ENCODE peak calls at places on chromosomes 7 and 10, in four cellular contexts. One of them, this sample, is unnamed.

GRCh38 chr10:119349937-119350513 is 142.7 kb downstream of the GRK5 start:
- DNase-seq in A172: no peak
- DNase-seq in C1 segment of cervical spinal cord: no peak
- DNase-seq in heart left ventricle: peak
- DNase-seq in this sample: no peak

GRCh38 chr7:94348142-94348541 is 46.6 kb upstream of the COL1A2 start:
- DNase-seq in A172: peak
- DNase-seq in C1 segment of cervical spinal cord: no peak
- DNase-seq in heart left ventricle: peak
- DNase-seq in this sample: no peak

GRCh38 chr7:112546723-112547513 is 66.1 kb downstream of the LSMEM1 start:
- DNase-seq in A172: no peak
- DNase-seq in C1 segment of cervical spinal cord: no peak
- DNase-seq in heart left ventricle: no peak
- DNase-seq in this sample: no peak

GRCh38 chr7:81736088-81736487 is 33.8 kb downstream of the HGF start:
- DNase-seq in A172: no peak
- DNase-seq in C1 segment of cervical spinal cord: no peak
- DNase-seq in heart left ventricle: no peak
- DNase-seq in this sample: no peak

GRCh38 chr10:356452-356851 is 221.2 kb downstream of the ZMYND11 start:
- DNase-seq in A172: no peak
- DNase-seq in C1 segment of cervical spinal cord: no peak
- DNase-seq in heart left ventricle: no peak
- DNase-seq in this sample: no peak

GRCh38 chr7:95972554-95972953 is 200.2 kb downstream of the DYNC1I1 start:
- DNase-seq in A172: no peak
- DNase-seq in C1 segment of cervical spinal cord: no peak
- DNase-seq in heart left ventricle: no peak
- DNase-seq in this sample: no peak

GRCh38 chr7:131540491-131541162 is 15.8 kb downstream of the PODXL start:
- DNase-seq in A172: no peak
- DNase-seq in C1 segment of cervical spinal cord: no peak
- DNase-seq in heart left ventricle: no peak
- DNase-seq in this sample: no peak

GRCh38 chr10:59709472-59710125 is at the start of gene SLC16A9:
- DNase-seq in A172: peak
- DNase-seq in C1 segment of cervical spinal cord: peak
- DNase-seq in heart left ventricle: peak
- DNase-seq in this sample: peak

GRCh38 chr10:30435068-30435422 is 1.1 kb downstream of the MAP3K8 start:
- DNase-seq in A172: no peak
- DNase-seq in C1 segment of cervical spinal cord: no peak
- DNase-seq in heart left ventricle: peak
- DNase-seq in this sample: no peak

GRCh38 chr10:97553575-97554100 is 18.9 kb upstream of the ANKRD2 start:
- DNase-seq in A172: peak
- DNase-seq in C1 segment of cervical spinal cord: no peak
- DNase-seq in heart left ventricle: peak
- DNase-seq in this sample: peak

GRCh38 chr7:155738652-155739537 is 73.4 kb downstream of the SHH start:
- DNase-seq in A172: peak
- DNase-seq in C1 segment of cervical spinal cord: peak
- DNase-seq in heart left ventricle: peak
- DNase-seq in this sample: peak

GRCh38 chr10:93061594-93062498 is 1.2 kb downstream of the CYP26C1 start:
- DNase-seq in A172: no peak
- DNase-seq in C1 segment of cervical spinal cord: no peak
- DNase-seq in heart left ventricle: no peak
- DNase-seq in this sample: no peak

GRCh38 chr10:116712499-116712898 is 29.9 kb downstream of the HSPA12A start:
- DNase-seq in A172: no peak
- DNase-seq in C1 segment of cervical spinal cord: no peak
- DNase-seq in heart left ventricle: no peak
- DNase-seq in this sample: no peak

GRCh38 chr10:128052696-128053095 is 73.5 kb downstream of the MKI67 start:
- DNase-seq in A172: no peak
- DNase-seq in C1 segment of cervical spinal cord: no peak
- DNase-seq in heart left ventricle: no peak
- DNase-seq in this sample: no peak

GRCh38 chr10:123847686-123848432 is 43.7 kb downstream of the CPXM2 start:
- DNase-seq in A172: no peak
- DNase-seq in C1 segment of cervical spinal cord: no peak
- DNase-seq in heart left ventricle: no peak
- DNase-seq in this sample: no peak

GRCh38 chr7:66301249-66301648 is 96.1 kb downstream of the TPST1 start:
- DNase-seq in A172: no peak
- DNase-seq in C1 segment of cervical spinal cord: no peak
- DNase-seq in heart left ventricle: no peak
- DNase-seq in this sample: no peak

GRCh38 chr7:155865830-155866545 is 53.7 kb upstream of the SHH start:
- DNase-seq in A172: no peak
- DNase-seq in C1 segment of cervical spinal cord: no peak
- DNase-seq in heart left ventricle: no peak
- DNase-seq in this sample: no peak

GRCh38 chr10:17425584-17426262 is 28.7 kb downstream of the ST8SIA6 start:
- DNase-seq in A172: no peak
- DNase-seq in C1 segment of cervical spinal cord: no peak
- DNase-seq in heart left ventricle: no peak
- DNase-seq in this sample: no peak

GRCh38 chr7:32929430-32930161 is 27.6 kb upstream of the FKBP9 start:
- DNase-seq in A172: no peak
- DNase-seq in C1 segment of cervical spinal cord: no peak
- DNase-seq in heart left ventricle: no peak
- DNase-seq in this sample: no peak

GRCh38 chr10:80500572-80501380 is 36.9 kb upstream of the SH2D4B start:
- DNase-seq in A172: no peak
- DNase-seq in C1 segment of cervical spinal cord: no peak
- DNase-seq in heart left ventricle: peak
- DNase-seq in this sample: no peak

GRCh38 chr7:151141281-151141854 is 26.1 kb downstream of the GBX1 start:
- DNase-seq in A172: no peak
- DNase-seq in C1 segment of cervical spinal cord: no peak
- DNase-seq in heart left ventricle: no peak
- DNase-seq in this sample: no peak

GRCh38 chr7:158283016-158283974 is 304.3 kb downstream of the PTPRN2 start:
- DNase-seq in A172: no peak
- DNase-seq in C1 segment of cervical spinal cord: no peak
- DNase-seq in heart left ventricle: no peak
- DNase-seq in this sample: no peak

GRCh38 chr7:128833148-128833938 is 3.1 kb downstream of the FLNC start:
- DNase-seq in A172: peak
- DNase-seq in C1 segment of cervical spinal cord: peak
- DNase-seq in heart left ventricle: peak
- DNase-seq in this sample: peak

GRCh38 chr10:120041807-120042545 is 149.4 kb downstream of the SEC23IP start:
- DNase-seq in A172: no peak
- DNase-seq in C1 segment of cervical spinal cord: no peak
- DNase-seq in heart left ventricle: no peak
- DNase-seq in this sample: no peak

GRCh38 chr7:158348446-158348845 is 239.2 kb downstream of the PTPRN2 start:
- DNase-seq in A172: no peak
- DNase-seq in C1 segment of cervical spinal cord: no peak
- DNase-seq in heart left ventricle: no peak
- DNase-seq in this sample: no peak

GRCh38 chr10:75894761-75895160 is 463.3 kb downstream of the LRMDA start:
- DNase-seq in A172: no peak
- DNase-seq in C1 segment of cervical spinal cord: no peak
- DNase-seq in heart left ventricle: no peak
- DNase-seq in this sample: no peak

GRCh38 chr7:112743811-112744210 is 46.4 kb downstream of the TMEM168 start:
- DNase-seq in A172: no peak
- DNase-seq in C1 segment of cervical spinal cord: no peak
- DNase-seq in heart left ventricle: no peak
- DNase-seq in this sample: no peak

GRCh38 chr10:118838364-118838763 is 83.6 kb upstream of the CACUL1 start:
- DNase-seq in A172: no peak
- DNase-seq in C1 segment of cervical spinal cord: no peak
- DNase-seq in heart left ventricle: no peak
- DNase-seq in this sample: no peak